ENCODE peak calls at places on chromosomes 4 and X, in five cellular contexts. A is IMR-90; R is CD8-positive, alpha-beta memory T cell; K is colonic mucosa; Y is right atrium auricular region. O is an unnamed sample.

GRCh38 chr4:86592553-86593249 is 1.4 kb upstream of the PTPN13 start:
- DNase-seq in A (peak; percentile 6), R (no peak), K (no peak), Y (no peak), O (no peak)

GRCh38 chr4:22514431-22514830 is 1.4 kb downstream of the ADGRA3 start:
- DNase-seq in A (peak; percentile 43), R (no peak), K (no peak), Y (no peak), O (no peak)

GRCh38 chr4:83174844-83175414 is 60.4 kb upstream of the PLAC8 start:
- DNase-seq in A (no peak), R (no peak), K (no peak), Y (no peak), O (no peak)

GRCh38 chr4:101022151-101023024 is 324.9 kb downstream of the PPP3CA start:
- DNase-seq in A (peak; percentile 39), R (no peak), K (no peak), Y (no peak), O (no peak)

GRCh38 chr4:123452585-123452984 is 56.0 kb downstream of the SPRY1 start:
- DNase-seq in A (peak; percentile 98), R (no peak), K (peak; percentile 59), Y (peak; percentile 63), O (peak; percentile 45)

GRCh38 chrX:14916017-14916674 is 42.9 kb downstream of the MOSPD2 start:
- DNase-seq in A (peak; percentile 81), R (no peak), K (no peak), Y (no peak), O (no peak)

GRCh38 chrX:13658602-13659001 is 5.7 kb downstream of the TCEANC start:
- DNase-seq in A (peak; percentile 73), R (peak; percentile 58), K (peak; percentile 33), Y (no peak), O (no peak)

GRCh38 chr4:155400893-155401292 is 24.1 kb upstream of the MAP9 start:
- DNase-seq in A (no peak), R (no peak), K (no peak), Y (no peak), O (no peak)

GRCh38 chrX:84216406-84216805 is 28.4 kb upstream of the RPS6KA6 start:
- DNase-seq in A (no peak), R (no peak), K (no peak), Y (no peak), O (no peak)

GRCh38 chrX:15680401-15680800 is 15.8 kb upstream of the CLTRN start:
- DNase-seq in A (peak; percentile 88), R (no peak), K (no peak), Y (no peak), O (peak; percentile 61)

GRCh38 chr4:106369456-106370060 is 980 bp upstream of the GIMD1 start:
- DNase-seq in A (peak; percentile 86), R (peak; percentile 2), K (peak; percentile 22), Y (no peak), O (peak; percentile 52)

GRCh38 chrX:132968282-132968681 is 9.9 kb upstream of the HS6ST2 start:
- DNase-seq in A (no peak), R (no peak), K (no peak), Y (no peak), O (no peak)

GRCh38 chrX:21813612-21814368 is 25.6 kb upstream of the MBTPS2 start:
- DNase-seq in A (no peak), R (no peak), K (no peak), Y (no peak), O (no peak)

GRCh38 chr4:176906693-176907092 is 114.0 kb upstream of the VEGFC start:
- DNase-seq in A (no peak), R (no peak), K (no peak), Y (no peak), O (no peak)

GRCh38 chr4:188660796-188661195 is 521.6 kb downstream of the TRIML1 start:
- DNase-seq in A (no peak), R (no peak), K (no peak), Y (no peak), O (no peak)

GRCh38 chr4:184421558-184422155 is 52.7 kb downstream of the IRF2 start:
- DNase-seq in A (no peak), R (no peak), K (no peak), Y (no peak), O (no peak)

GRCh38 chr4:159778298-159778697 is 675.4 kb downstream of the RAPGEF2 start:
- DNase-seq in A (no peak), R (no peak), K (no peak), Y (no peak), O (no peak)

GRCh38 chr4:141768954-141769353 is 132.6 kb downstream of the IL15 start:
- DNase-seq in A (peak; percentile 86), R (no peak), K (no peak), Y (no peak), O (no peak)

GRCh38 chrX:12580548-12580947 is 210.7 kb upstream of the PRPS2 start:
- DNase-seq in A (peak; percentile 7), R (no peak), K (no peak), Y (no peak), O (peak; percentile 98)

GRCh38 chr4:149031399-149031798 is 589.2 kb upstream of the NR3C2 start:
- DNase-seq in A (peak; percentile 19), R (no peak), K (peak; percentile 33), Y (no peak), O (no peak)

GRCh38 chr4:105352826-105353225 is 121.0 kb downstream of the PPA2 start:
- DNase-seq in A (peak; percentile 56), R (no peak), K (no peak), Y (no peak), O (no peak)

GRCh38 chr4:40531636-40532023 is 98.0 kb downstream of the RBM47 start:
- DNase-seq in A (no peak), R (no peak), K (no peak), Y (no peak), O (no peak)

GRCh38 chrX:128518508-128518907 is 466.3 kb upstream of the ACTRT1 start:
- DNase-seq in A (peak; percentile 1), R (no peak), K (no peak), Y (no peak), O (no peak)

GRCh38 chr4:148866666-148867065 is 424.5 kb upstream of the NR3C2 start:
- DNase-seq in A (no peak), R (no peak), K (no peak), Y (no peak), O (no peak)

GRCh38 chr4:79650794-79651431 is 242.9 kb upstream of the GK2 start:
- DNase-seq in A (peak; percentile 77), R (no peak), K (no peak), Y (no peak), O (peak; percentile 26)

GRCh38 chr4:109011241-109012031 is 248.6 kb upstream of the ETNPPL start:
- DNase-seq in A (no peak), R (no peak), K (no peak), Y (no peak), O (no peak)

GRCh38 chr4:5689065-5689464 is 19.3 kb downstream of the EVC2 start:
- DNase-seq in A (no peak), R (no peak), K (no peak), Y (no peak), O (no peak)

GRCh38 chr4:81896936-81897335 is 425.2 kb upstream of the RASGEF1B start:
- DNase-seq in A (no peak), R (no peak), K (no peak), Y (no peak), O (peak; percentile 17)

GRCh38 chr4:153215976-153216375 is 11.7 kb downstream of the TRIM2 start:
- DNase-seq in A (no peak), R (no peak), K (no peak), Y (no peak), O (no peak)

GRCh38 chr4:3314706-3315260 is 22.0 kb downstream of the RGS12 start:
- DNase-seq in A (no peak), R (no peak), K (peak; percentile 10), Y (peak; percentile 51), O (no peak)

GRCh38 chr4:70932984-70933383 is 30.8 kb downstream of the MOB1B start:
- DNase-seq in A (no peak), R (no peak), K (no peak), Y (no peak), O (no peak)

GRCh38 chr4:99447079-99447478 is 11.9 kb upstream of the ADH7 start:
- DNase-seq in A (peak; percentile 43), R (no peak), K (no peak), Y (no peak), O (no peak)
- H3K27ac ChIP-seq in A (no peak overlapping the region), R (no peak overlapping the region), K (no peak overlapping the region), Y (no peak overlapping the region), O (no peak overlapping the region)

DNA sequence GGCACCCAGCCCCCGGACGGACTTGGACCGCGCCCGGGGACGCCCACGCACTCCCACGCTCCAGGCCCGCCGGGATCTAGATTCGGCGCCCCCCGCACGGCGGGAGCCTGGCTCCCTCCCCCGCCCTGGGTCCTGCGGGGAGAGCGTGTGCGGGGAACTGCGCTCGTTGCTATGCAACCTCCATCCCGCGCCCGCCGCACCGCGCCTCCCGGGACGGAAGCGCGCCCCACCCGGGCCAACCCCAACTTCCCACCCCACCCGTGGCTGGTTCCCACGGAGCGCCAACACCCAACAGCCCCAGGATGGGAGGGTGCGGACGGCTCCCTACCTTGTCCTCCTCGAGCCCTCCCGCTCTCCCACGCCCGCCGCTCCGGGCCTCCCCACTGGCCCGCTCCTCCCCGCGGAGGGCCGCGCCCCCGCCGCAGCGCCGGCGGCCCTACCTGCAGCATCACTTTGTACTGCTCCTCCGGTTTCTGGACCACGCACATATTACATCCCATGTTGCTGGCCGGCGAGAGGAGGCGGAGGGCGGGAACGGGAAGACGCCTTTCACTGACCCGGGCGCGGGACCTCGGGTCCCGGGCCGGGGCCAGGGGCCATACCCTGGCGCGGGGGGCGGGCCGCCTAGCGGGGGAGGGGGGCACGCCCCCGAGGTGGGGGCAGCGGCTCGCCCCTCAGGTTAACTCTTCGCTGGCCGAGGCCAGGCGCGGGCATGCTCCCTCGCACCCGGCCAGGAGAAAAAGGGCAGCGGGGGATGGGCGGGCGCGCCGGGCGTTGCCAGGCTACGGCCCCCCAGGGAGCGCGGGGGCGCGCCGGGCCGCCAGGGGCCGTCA is at the start of gene PDZD4:
- DNase-seq in A (no peak), R (peak; percentile 20), K (no peak), Y (no peak), O (no peak)
- H3K27ac ChIP-seq in A (no peak within 1 kb of the TSS), R (no peak within 1 kb of the TSS), K (no peak within 1 kb of the TSS), Y (no peak within 1 kb of the TSS), O (no peak within 1 kb of the TSS)

DNA sequence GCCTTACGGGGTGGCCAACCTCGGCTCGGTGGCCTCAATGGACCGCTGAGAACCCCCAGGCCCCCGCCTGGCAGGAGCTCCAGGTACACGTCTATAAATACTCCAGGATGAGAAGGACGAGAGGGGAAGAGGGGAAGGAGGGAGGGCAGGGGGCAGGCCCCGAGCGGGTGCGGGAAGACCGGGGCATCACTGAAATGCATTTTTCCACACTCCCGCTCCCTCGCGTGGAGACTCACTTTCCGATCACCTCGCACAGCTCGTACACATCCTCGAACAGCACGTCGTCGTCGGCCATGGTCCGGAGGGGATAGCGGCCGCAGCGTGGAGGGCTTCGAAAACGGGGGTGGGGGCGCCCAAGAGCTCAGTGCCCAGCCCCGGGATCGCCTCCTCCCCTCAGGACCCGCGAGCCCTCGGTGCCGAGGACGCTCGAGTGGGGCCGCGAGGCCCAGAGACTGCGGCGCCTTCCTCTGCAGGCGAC is 621 bp downstream of the CASK start:
- DNase-seq in A (no peak), R (peak; percentile 9), K (peak; percentile 29), Y (no peak), O (no peak)
- H3K27ac ChIP-seq in A (peak overlapping the region; percentile 81), R (peak overlapping the region; percentile 12), K (peak overlapping the region; percentile 60), Y (peak overlapping the region; percentile 89), O (peak overlapping the region; percentile 76)

DNA sequence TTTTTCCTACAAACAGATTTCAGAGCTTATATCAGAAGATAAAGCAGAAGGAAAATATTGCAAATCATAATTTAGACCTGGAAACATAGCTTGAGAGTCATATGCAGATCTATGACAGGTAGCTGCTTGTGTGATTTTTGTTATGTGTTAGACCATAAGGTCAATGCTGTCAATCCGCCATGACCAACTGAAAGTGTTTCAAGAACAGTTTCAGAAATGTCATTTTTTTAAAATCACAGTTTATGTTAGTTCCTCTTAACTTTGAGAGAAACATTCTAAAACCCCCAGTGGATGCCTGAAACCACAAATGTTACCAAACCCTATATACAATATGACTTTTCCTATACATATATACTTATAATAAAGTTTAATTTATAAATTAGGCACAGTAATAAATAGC is 391.3 kb upstream of the FAM241A start:
- DNase-seq in A (no peak), R (no peak), K (no peak), Y (no peak), O (no peak)
- H3K27ac ChIP-seq in A (no peak overlapping the region), R (no peak overlapping the region), K (no peak overlapping the region), Y (no peak overlapping the region), O (no peak overlapping the region)

O was measured in keratinocyte.